ENCODE peak calls at places on chromosomes 2 and 18, in four cellular contexts. F is activated effector memory CD4-positive, alpha-beta T cell treated with anti-CD3 and anti-CD28 coated beads, Interleukin-2, amount 50 U/mL, for 16 hours; O is NCI-H1105; J is SJSA1. A is an unnamed sample.

GRCh38 chr2:179239194-179239593 is 25.4 kb downstream of the SESTD1 start:
- DNase-seq in F (no peak), J (no peak), O (no peak), A (no peak)

GRCh38 chr2:28403388-28403956 is 10.8 kb downstream of the FOSL2 start:
- DNase-seq in F (no peak), J (no peak), O (peak; percentile 57), A (peak; percentile 51)

GRCh38 chr2:10006248-10007147 is 36.9 kb upstream of the KLF11 start:
- DNase-seq in F (peak; percentile 61), J (no peak), O (peak; percentile 13), A (no peak)

GRCh38 chr2:222993920-222994650 is 57.9 kb upstream of the KCNE4 start:
- DNase-seq in O (peak; percentile 3), J (no peak), F (no peak), A (no peak)

GRCh38 chr18:8516391-8517250 is 92.6 kb upstream of the RAB12 start:
- DNase-seq in O (no peak), F (no peak), J (no peak), A (no peak)

GRCh38 chr18:3652380-3653262 is 202.6 kb downstream of the TGIF1 start:
- DNase-seq in F (peak; percentile 84), O (no peak), J (peak; percentile 96), A (peak; percentile 33)

GRCh38 chr2:195342105-195342504 is 314.9 kb upstream of the SLC39A10 start:
- DNase-seq in J (no peak), O (no peak), F (no peak), A (no peak)

GRCh38 chr2:240957656-240958365 is 40.6 kb upstream of the SNED1 start:
- DNase-seq in J (peak; percentile 38), O (no peak), F (no peak), A (no peak)

GRCh38 chr2:72148975-72149555 is 1.4 kb upstream of the CYP26B1 start:
- DNase-seq in F (peak; percentile 64), O (no peak), J (peak; percentile 48), A (peak; percentile 23)

GRCh38 chr2:127275356-127275755 is 18.6 kb downstream of the ERCC3 start:
- DNase-seq in O (no peak), F (no peak), J (no peak), A (no peak)

GRCh38 chr18:3451166-3451988 is 1.4 kb downstream of the TGIF1 start:
- DNase-seq in J (peak; percentile 94), F (peak; percentile 94), O (no peak), A (peak; percentile 27)

GRCh38 chr2:17608251-17608650 is 67.8 kb downstream of the VSNL1 start:
- DNase-seq in O (no peak), J (no peak), F (no peak), A (no peak)

GRCh38 chr2:60818272-60818671 is 62.2 kb downstream of the PAPOLG start:
- DNase-seq in O (no peak), F (peak; percentile 74), J (no peak), A (no peak)

GRCh38 chr2:3466482-3466863 is 52.9 kb downstream of the ADI1 start:
- DNase-seq in O (no peak), F (no peak), J (no peak), A (no peak)

GRCh38 chr2:18413794-18414396 is 146.6 kb downstream of the RDH14 start:
- DNase-seq in O (no peak), F (no peak), J (peak; percentile 65), A (no peak)

GRCh38 chr2:6759689-6760088 is 106.0 kb downstream of the CMPK2 start:
- DNase-seq in F (no peak), J (no peak), O (no peak), A (no peak)

GRCh38 chr2:191625016-191625415 is 52.9 kb upstream of the NABP1 start:
- DNase-seq in F (peak; percentile 80), J (peak; percentile 81), O (no peak), A (no peak)

GRCh38 chr2:69889302-69889701 is 4.5 kb upstream of the SNRNP27 start:
- DNase-seq in F (no peak), J (no peak), O (no peak), A (no peak)

GRCh38 chr2:144201868-144202468 is 318.0 kb downstream of the ZEB2 start:
- DNase-seq in F (no peak), J (no peak), O (no peak), A (no peak)

GRCh38 chr2:218317832-218318231 is 25.5 kb upstream of the TMBIM1 start:
- DNase-seq in J (no peak), F (no peak), O (no peak), A (no peak)

GRCh38 chr18:36635414-36636096 is 193.2 kb downstream of the TPGS2 start:
- DNase-seq in O (no peak), F (no peak), J (no peak), A (no peak)

GRCh38 chr18:48003426-48004349 is 73.2 kb upstream of the SMAD2 start:
- DNase-seq in J (no peak), F (no peak), O (no peak), A (no peak)